ENCODE peak calls at places on chromosomes 16 and 17, in five cellular contexts. A, X, L, E and C are unnamed samples.

GRCh38 chr17:41420134-41420533 is 4.3 kb downstream of the KRT37 start:
- DNase-seq in L (no peak), E (no peak), A (no peak), X (no peak), C (no peak)

GRCh38 chr16:55502801-55503366 is 6.0 kb upstream of the LPCAT2 start:
- DNase-seq in X (no peak), E (no peak), A (peak), L (peak), C (no peak)

GRCh38 chr17:2062571-2063183 is 7.8 kb downstream of the HIC1 start:
- DNase-seq in L (no peak), X (no peak), E (no peak), A (no peak), C (no peak)

GRCh38 chr16:56298948-56299602 is 107.8 kb downstream of the GNAO1 start:
- DNase-seq in A (peak), E (no peak), L (no peak), X (no peak), C (no peak)

GRCh38 chr17:60535382-60536279 is 9.6 kb upstream of the APPBP2 start:
- DNase-seq in E (no peak), L (no peak), A (no peak), X (no peak), C (no peak)

GRCh38 chr16:49464093-49464492 is 90.5 kb downstream of the C16orf78 start:
- DNase-seq in X (no peak), A (no peak), L (no peak), E (no peak), C (no peak)

GRCh38 chr17:35051183-35051578 is 12.3 kb downstream of the RFFL start:
- DNase-seq in E (no peak), X (no peak), A (no peak), L (no peak), C (peak)

GRCh38 chr17:4566785-4567184 is 6.4 kb upstream of the GGT6 start:
- DNase-seq in A (no peak), X (no peak), L (peak), E (no peak), C (peak)

GRCh38 chr17:73760186-73760758 is 116.0 kb upstream of the SDK2 start:
- DNase-seq in E (no peak), X (no peak), A (no peak), L (no peak), C (no peak)

GRCh38 chr17:82035488-82035887 is 2.0 kb downstream of the DCXR start:
- DNase-seq in E (no peak), L (no peak), X (no peak), A (no peak), C (no peak)

GRCh38 chr17:19002805-19003542 is 1.6 kb downstream of the FAM83G start:
- DNase-seq in L (no peak), X (no peak), A (no peak), E (no peak), C (no peak)

GRCh38 chr16:49929606-49930005 is 73.7 kb upstream of the ZNF423 start:
- DNase-seq in E (no peak), L (no peak), A (no peak), X (no peak), C (no peak)

GRCh38 chr17:82489117-82489516 is 30.4 kb upstream of the FOXK2 start:
- DNase-seq in L (peak), A (no peak), X (no peak), E (no peak), C (no peak)

GRCh38 chr16:57092786-57093301 is 461 bp downstream of the CPNE2 start:
- DNase-seq in E (no peak), A (peak), X (no peak), L (peak), C (peak)

GRCh38 chr16:66660422-66661209 is 35.9 kb downstream of the CMTM4 start:
- DNase-seq in X (peak), E (no peak), L (peak), A (no peak), C (no peak)

GRCh38 chr17:8922451-8922850 is 43.1 kb downstream of the PIK3R5 start:
- DNase-seq in E (peak), X (peak), A (no peak), L (no peak), C (no peak)

GRCh38 chr16:80938928-80939260 is 67.8 kb downstream of the CMC2 start:
- DNase-seq in E (no peak), X (no peak), L (no peak), A (no peak), C (no peak)
- TF ChIP-seq CTCF in E (no peak), X (no peak), L (no peak), A (no peak), C (no peak)

DNA sequence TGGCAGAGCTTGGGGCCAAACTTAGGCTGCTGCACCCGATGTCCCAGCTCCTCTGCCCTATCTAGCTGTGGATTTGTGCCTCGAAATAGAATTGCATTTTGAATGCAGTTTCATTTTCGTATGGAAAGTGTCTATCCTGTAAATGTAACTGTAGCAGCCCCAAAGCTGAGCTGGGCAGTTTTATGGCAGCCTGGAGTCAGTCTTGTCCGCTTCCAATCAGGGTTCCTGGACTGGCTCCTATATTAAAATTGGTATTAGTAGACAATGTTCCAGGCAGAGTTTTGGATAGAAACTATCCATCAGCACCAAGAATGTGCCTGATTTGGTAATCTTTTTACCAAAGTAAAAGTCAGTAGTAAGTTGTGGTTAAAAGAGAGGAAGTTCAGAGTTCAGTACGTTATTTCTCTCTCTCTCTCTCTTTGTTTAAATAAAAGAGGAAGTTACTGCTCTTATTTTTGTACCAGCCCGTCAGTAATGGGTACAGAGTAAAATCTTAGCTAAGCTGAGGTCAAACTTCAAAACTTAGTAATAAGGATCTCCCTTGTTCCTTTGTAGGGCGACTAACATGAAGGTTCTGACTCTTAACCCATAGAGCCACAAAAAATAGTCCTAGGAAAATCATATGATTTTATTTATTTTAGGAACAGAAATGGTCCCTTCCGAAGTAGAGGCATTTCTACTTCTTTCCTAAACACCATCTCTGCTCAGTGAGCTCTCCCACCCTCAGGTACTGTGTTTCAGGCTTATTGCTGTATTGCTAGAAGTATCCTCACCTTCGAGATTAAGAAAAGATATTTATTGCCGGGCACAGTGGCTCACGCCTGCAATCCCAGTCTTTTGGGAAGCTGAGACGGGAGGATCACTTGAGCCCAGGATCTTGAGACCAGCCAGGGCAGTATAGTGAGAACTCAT is 28.0 kb downstream of the PRKCB start:
- DNase-seq in L (no peak), E (peak), A (no peak), X (no peak), C (peak)
- H3K4me3 ChIP-seq in L (no peak), E (peak), A (peak), X (no peak), C (peak)

DNA sequence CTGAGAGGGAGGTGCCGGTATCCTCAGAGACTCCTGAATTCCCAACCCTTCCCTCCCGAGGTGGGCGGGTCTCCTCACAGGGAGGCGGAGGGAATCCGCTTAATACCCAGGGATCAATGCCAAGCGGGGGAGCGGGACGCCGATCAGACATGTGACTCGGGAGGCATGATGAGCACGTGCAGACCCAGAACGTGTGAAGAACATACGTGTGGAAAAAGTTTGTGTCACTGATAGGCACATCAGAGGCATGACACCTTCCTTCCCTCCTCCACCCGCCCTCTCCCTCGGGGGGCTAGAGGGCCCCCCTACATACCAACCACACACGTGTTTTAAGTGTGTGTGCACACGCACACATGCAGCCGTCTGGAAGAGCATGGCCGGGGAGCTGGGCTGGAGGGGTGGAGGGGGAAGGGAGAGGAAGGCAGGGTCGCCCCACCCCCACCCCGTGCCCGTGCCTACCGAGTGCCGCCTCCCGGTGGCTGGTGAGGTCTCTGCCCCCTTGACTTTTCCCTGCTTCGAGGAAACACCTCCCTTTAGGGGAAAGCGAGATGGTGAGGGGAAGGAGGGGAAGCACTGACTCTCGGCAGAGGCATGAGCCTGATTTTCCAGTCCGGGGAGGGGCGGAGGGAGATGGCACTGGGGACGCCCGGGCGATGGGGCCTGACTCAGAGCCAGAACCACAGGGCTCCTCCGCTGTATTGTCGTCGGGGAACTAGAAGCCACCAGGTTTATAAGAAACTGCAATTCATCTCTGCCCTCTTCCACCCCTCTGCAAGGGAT is 12.1 kb upstream of the TBX21 start:
- DNase-seq in X (no peak), E (no peak), A (no peak), L (no peak), C (peak)
- TF ChIP-seq CTCF in X (no peak), E (no peak), A (no peak), L (no peak), C (no peak)

DNA sequence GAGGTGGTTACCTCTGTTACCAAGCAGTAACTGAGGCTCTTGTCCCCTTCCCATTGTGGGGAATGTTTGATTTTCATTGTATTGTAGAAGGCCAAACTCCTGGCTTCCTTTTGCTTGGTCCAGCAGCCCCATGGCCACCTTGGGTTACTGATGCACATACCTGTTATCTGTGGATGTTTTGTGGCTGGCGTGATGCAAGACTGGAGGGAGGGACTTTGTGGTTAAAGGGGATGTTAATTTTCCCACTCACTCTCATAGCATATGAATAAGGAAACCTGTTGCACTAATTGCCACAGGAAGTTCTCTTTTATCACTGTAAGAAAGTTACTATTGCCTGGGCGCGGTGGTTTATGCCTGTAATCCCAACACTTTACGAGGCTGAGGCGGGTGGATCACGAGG is 168.6 kb upstream of the HS3ST4 start:
- DNase-seq in A (no peak), X (no peak), E (no peak), L (no peak), C (no peak)
- H3K4me3 ChIP-seq in A (no peak), X (no peak), E (no peak), L (no peak), C (no peak)

GRCh38 chr17:29568331-29569244 is at the start of gene TP53I13:
- DNase-seq in X (no peak), L (peak), A (peak), E (peak), C (peak)

GRCh38 chr17:29570521-29570920 is 2.0 kb downstream of the TP53I13 start:
- DNase-seq in X (no peak), L (peak), E (no peak), A (peak), C (no peak)

GRCh38 chr17:29571486-29571882 is 3.0 kb downstream of the TP53I13 start:
- DNase-seq in L (peak), E (no peak), X (no peak), A (peak), C (no peak)

GRCh38 chr17:29567362-29568330 is 809 bp upstream of the ABHD15 start:
- DNase-seq in L (peak), A (peak), X (no peak), E (no peak), C (peak)

DNA sequence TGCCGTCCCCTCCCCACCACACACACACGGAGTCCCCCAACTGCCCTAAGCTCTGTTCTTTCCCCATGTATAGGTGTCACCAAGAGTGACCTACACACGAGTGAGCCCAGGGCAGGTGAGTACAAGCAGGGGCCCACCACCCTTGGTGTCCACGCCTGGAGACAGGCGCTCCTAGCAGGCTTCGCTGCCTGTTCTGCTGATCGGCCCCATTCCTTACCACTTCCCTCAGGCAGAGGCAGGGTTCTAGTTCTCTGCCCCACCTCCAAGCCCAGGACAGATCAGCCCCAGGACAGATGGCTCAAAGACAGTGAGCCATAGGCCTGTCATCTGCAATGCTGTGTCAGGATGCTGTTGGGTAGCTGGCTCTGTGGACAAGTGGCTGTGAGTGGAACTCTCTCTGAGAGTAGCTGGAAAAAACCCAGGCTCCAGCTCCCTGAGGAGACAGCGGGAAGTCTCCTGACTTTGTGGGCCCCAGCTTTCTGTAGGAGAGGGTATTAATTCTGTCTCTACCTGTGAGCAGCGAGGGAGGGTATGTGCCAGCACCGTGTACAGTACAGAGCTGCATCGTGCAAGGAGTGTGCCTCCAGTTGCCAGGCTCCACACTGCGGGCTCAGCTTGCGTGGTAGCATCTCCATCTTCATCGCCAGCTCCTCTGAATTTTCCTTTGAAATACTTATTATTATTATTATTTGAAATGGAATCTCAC is 897 bp downstream of the TP53I13 start:
- DNase-seq in L (peak), X (no peak), E (no peak), A (no peak), C (no peak)
- TF ChIP-seq CTCF in L (no peak), X (no peak), E (no peak), A (no peak), C (no peak)

GRCh38 chr16:28092721-28093382 is 29.3 kb upstream of the GSG1L start:
- DNase-seq in A (peak), X (no peak), E (no peak), L (no peak), C (no peak)
- H3K4me3 ChIP-seq in A (no peak), X (no peak), E (no peak), L (no peak), C (no peak)

DNA sequence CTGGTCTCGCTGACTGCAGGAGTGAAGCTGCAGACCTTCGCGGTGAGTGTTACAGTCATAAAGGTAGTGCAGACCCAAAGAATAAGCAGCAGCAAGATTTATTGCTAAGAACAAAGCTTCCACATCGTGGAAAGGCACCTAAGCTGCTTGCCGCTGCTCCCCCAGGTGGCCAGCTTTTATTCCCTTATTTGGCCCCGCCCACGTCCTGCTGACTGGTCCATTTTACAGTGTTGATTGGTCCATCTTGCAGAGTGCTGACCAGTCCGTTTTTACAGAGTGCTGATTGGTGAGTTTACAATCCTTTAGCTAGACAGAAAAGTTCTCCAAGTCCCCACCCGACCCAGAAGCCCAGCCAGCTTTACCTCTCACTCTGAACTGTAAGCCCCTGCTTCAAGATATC is 227.8 kb downstream of the ABCC12 start:
- DNase-seq in L (no peak), A (no peak), E (no peak), X (no peak), C (peak)
- TF ChIP-seq CTCF in L (no peak), A (no peak), E (no peak), X (no peak), C (no peak)

GRCh38 chr17:12672944-12673343 is 7.3 kb downstream of the MYOCD start:
- DNase-seq in A (no peak), L (no peak), X (no peak), E (no peak), C (no peak)
- H3K4me3 ChIP-seq in A (no peak), L (no peak), X (no peak), E (no peak), C (no peak)

DNA sequence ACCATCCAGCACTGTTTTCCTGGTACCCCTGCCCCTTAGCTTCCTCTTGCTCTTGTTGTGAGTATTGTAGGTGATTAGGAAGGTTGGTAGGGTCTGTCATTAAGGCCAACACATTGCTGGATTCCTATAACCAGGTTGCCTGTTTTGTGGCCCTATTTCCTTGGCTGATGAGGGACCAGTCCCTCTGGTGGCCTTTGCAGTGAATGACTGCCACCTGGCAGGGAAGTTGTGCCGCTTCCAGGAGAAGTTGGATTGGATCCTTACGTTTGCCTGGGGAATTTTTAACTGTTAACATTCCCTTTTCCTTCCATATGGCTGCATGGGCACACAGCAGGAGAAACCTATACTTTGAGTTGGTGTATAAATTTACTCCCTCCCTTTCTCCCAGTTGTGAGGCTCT is 32.4 kb downstream of the LCMT1 start:
- DNase-seq in L (no peak), E (no peak), X (no peak), A (no peak), C (no peak)
- TF ChIP-seq CTCF in L (no peak), E (no peak), X (peak), A (peak), C (peak)

DNA sequence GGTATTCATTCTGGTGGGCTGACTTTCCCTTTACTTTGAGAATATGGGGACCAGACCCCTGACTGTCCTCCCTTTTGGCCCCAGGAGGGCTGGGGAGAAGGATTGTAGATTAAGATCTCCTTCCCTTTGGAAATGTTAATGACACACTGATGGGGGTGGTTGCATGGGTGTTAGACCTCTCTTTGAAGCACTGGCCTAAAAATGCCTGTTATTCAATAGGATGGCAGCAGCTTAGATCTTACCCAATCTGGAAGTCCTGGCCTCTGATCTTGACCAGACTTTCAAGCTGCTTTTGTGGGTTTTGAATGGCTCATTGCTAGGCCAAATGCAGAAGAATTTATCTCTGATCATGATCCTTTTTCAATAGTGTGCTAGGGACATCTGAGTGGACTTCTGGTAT is 25.7 kb downstream of the MAP3K3 start:
- DNase-seq in A (no peak), L (no peak), X (no peak), E (no peak), C (no peak)
- H3K4me3 ChIP-seq in A (no peak), L (no peak), X (no peak), E (no peak), C (no peak)